ENCODE peak calls at places on chromosomes 12 and 14, in eight cellular contexts. A is NCI-H2029; F is activated naive CD4-positive, alpha-beta T cell; I is amniotic stem cell; O is pulmonary artery endothelial cell; P is stimulated activated CD4-positive, alpha-beta T cell treated with anti-CD3 and anti-CD28 coated beads, Interleukin-4, amount 100 ng/mL, for 48 hours; Y is epithelial cell of esophagus; W is aorta. B is an unnamed sample.

GRCh38 chr14:77151918-77152588 is 10.5 kb upstream of the ZDHHC22 start:
- DNase-seq in A (no peak), Y (peak; percentile 38), I (no peak), O (no peak), W (no peak), F (no peak), P (no peak), B (no peak)

GRCh38 chr12:94779520-94779919 is 129.2 kb upstream of the TMCC3 start:
- DNase-seq in F (no peak), O (peak; percentile 20), P (no peak), A (no peak), W (no peak), Y (no peak), I (no peak), B (no peak)

GRCh38 chr12:6346942-6347341 is 5.1 kb upstream of the TNFRSF1A start:
- DNase-seq in O (no peak), Y (no peak), I (no peak), F (no peak), W (no peak), P (no peak), A (no peak), B (no peak)

GRCh38 chr14:93752980-93753561 is 35.2 kb downstream of the PRIMA1 start:
- DNase-seq in O (no peak), W (peak; percentile 89), Y (no peak), F (no peak), I (no peak), P (no peak), A (no peak), B (no peak)

GRCh38 chr12:121795029-121795977 is 1.8 kb upstream of the RHOF start:
- DNase-seq in A (peak; percentile 42), I (peak; percentile 57), Y (peak; percentile 84), W (peak; percentile 97), P (peak; percentile 81), F (peak; percentile 81), O (no peak), B (peak; percentile 83)

GRCh38 chr14:64880382-64881121 is 845 bp upstream of the SPTB start:
- DNase-seq in F (peak; percentile 21), A (no peak), I (no peak), P (peak; percentile 51), W (peak; percentile 80), O (no peak), Y (no peak), B (peak; percentile 42)

GRCh38 chr12:61538951-61539350 is 721.3 kb upstream of the USP15 start:
- DNase-seq in Y (peak; percentile 54), P (no peak), W (no peak), I (no peak), A (no peak), F (no peak), O (no peak), B (no peak)

GRCh38 chr12:94057262-94058151 is 90.9 kb upstream of the PLXNC1 start:
- DNase-seq in A (no peak), Y (no peak), O (no peak), W (no peak), I (no peak), P (no peak), F (no peak), B (no peak)

B was measured in stimulated activated effector memory CD8-positive, alpha-beta T cell treated with anti-CD3 and anti-CD28 coated beads, Interleukin-12 subunit alpha, Interleukin-12 subunit beta, amount 100 ng/mL, for 72 hours.